ENCODE peak calls at places on chromosome 15, in eight cellular contexts. A is sigmoid colon, E is ovary, T is stomach, Q is uterus, B is breast epithelium, I is HCT116, Y is K562. M is an unnamed sample. For H3K36me3, the result is how much of the 10 kb centered on the place peaks cover.

GRCh38 chr15:24898715-24899278 is 56.0 kb upstream of the SNRPN start:
- DNase-seq in A (no peak), B (no peak), E (no peak), T (no peak), I (no peak), Y (no peak), Q (no peak), M (no peak)

GRCh38 chr15:91940466-91941381 is 87.2 kb downstream of the SLCO3A1 start:
- DNase-seq in E (no peak), Y (no peak), Q (no peak), A (no peak), T (no peak), B (no peak), I (no peak), M (no peak)

GRCh38 chr15:22799902-22800301 is 13.5 kb downstream of the NIPA1 start:
- DNase-seq in E (no peak), Q (no peak), B (no peak), Y (no peak), I (no peak), A (no peak), T (no peak), M (no peak)

GRCh38 chr15:89799011-89799924 is 15.4 kb downstream of the ANPEP start:
- DNase-seq in A (no peak), E (no peak), T (no peak), B (no peak), Q (no peak), Y (no peak), I (no peak), M (no peak)

GRCh38 chr15:90097475-90097874 is 4.8 kb downstream of the IDH2 start:
- DNase-seq in Q (no peak), I (no peak), A (no peak), T (no peak), Y (no peak), B (no peak), E (no peak), M (no peak)

GRCh38 chr15:41507820-41508290 is 5.8 kb downstream of the LTK start:
- DNase-seq in E (no peak), I (no peak), T (peak), A (no peak), Y (no peak), B (peak), Q (no peak), M (no peak)

GRCh38 chr15:81809543-81809942 is 236.3 kb downstream of the MEX3B start:
- DNase-seq in I (peak), Y (peak), T (no peak), B (no peak), A (no peak), E (no peak), Q (no peak), M (no peak)

GRCh38 chr15:31292391-31293020 is 34.1 kb upstream of the KLF13 start:
- DNase-seq in E (no peak), B (peak), I (no peak), Y (no peak), T (peak), A (no peak), Q (no peak), M (no peak)

GRCh38 chr15:70266412-70267089 is 168.8 kb upstream of the TLE3 start:
- DNase-seq in A (peak), T (peak), E (peak), B (no peak), Q (peak), Y (no peak), I (no peak), M (peak)

GRCh38 chr15:90075420-90076289 is 26.6 kb downstream of the IDH2 start:
- DNase-seq in T (peak), A (no peak), I (peak), Q (no peak), Y (no peak), E (no peak), B (no peak), M (peak)

GRCh38 chr15:98650871-98651481 is 2.6 kb downstream of the IGF1R start:
- DNase-seq in T (peak), Q (peak), A (no peak), Y (no peak), B (no peak), I (no peak), E (peak), M (no peak)

GRCh38 chr15:77886805-77887448 is 190.6 kb downstream of the TBC1D2B start:
- DNase-seq in Q (no peak), A (no peak), T (no peak), B (no peak), I (no peak), Y (no peak), E (no peak), M (no peak)

GRCh38 chr15:34239151-34239761 is 14.4 kb downstream of the EMC4 start:
- DNase-seq in B (no peak), E (no peak), A (no peak), Y (no peak), T (no peak), Q (no peak), I (peak), M (no peak)

GRCh38 chr15:95563634-95564033 is 766.9 kb upstream of the NR2F2 start:
- DNase-seq in E (no peak), T (no peak), Q (no peak), B (no peak), Y (no peak), A (no peak), I (no peak), M (no peak)

GRCh38 chr15:79643393-79643792 is 211.3 kb downstream of the MINAR1 start:
- DNase-seq in B (no peak), A (no peak), E (no peak), T (no peak), Q (no peak), Y (no peak), I (no peak), M (no peak)

GRCh38 chr15:84645997-84646396 is 8.1 kb downstream of the WDR73 start:
- DNase-seq in Y (no peak), I (no peak), E (no peak), B (no peak), A (no peak), T (no peak), Q (no peak), M (no peak)

GRCh38 chr15:63244399-63244798 is 33.0 kb upstream of the APH1B start:
- DNase-seq in Y (no peak), T (no peak), B (no peak), I (no peak), Q (no peak), E (no peak), A (no peak), M (no peak)

GRCh38 chr15:88255496-88256171 is 905 bp downstream of the NTRK3 start:
- DNase-seq in Y (no peak), A (no peak), E (peak), Q (peak), B (no peak), I (no peak), T (no peak), M (no peak)

GRCh38 chr15:28096720-28097431 is 2.2 kb downstream of the OCA2 start:
- DNase-seq in Y (no peak), T (no peak), Q (no peak), I (no peak), B (no peak), E (no peak), A (peak), M (no peak)

GRCh38 chr15:68411276-68411675 is 20.7 kb downstream of the ITGA11 start:
- DNase-seq in I (no peak), A (no peak), E (no peak), Q (peak), Y (no peak), T (no peak), B (no peak), M (no peak)

GRCh38 chr15:92906563-92907081 is 6.5 kb downstream of the CHD2 start:
- DNase-seq in B (no peak), A (no peak), T (no peak), I (peak), E (no peak), Y (no peak), Q (no peak), M (no peak)

GRCh38 chr15:54836052-54836795 is 360.5 kb downstream of the RSL24D1 start:
- DNase-seq in I (no peak), Y (no peak), Q (no peak), T (no peak), E (no peak), B (no peak), A (no peak), M (no peak)

GRCh38 chr15:69906256-69907185 is 191.2 kb downstream of the TLE3 start:
- DNase-seq in Q (no peak), T (no peak), Y (no peak), B (no peak), I (no peak), A (no peak), E (no peak), M (no peak)

GRCh38 chr15:29682361-29682760 is 139.9 kb downstream of the TJP1 start:
- DNase-seq in E (no peak), B (no peak), Y (no peak), A (no peak), I (no peak), T (no peak), Q (no peak), M (no peak)

GRCh38 chr15:61951949-61952348 is 108.3 kb downstream of the VPS13C start:
- DNase-seq in T (peak), B (no peak), Y (no peak), I (no peak), A (no peak), Q (no peak), E (no peak), M (no peak)

GRCh38 chr15:77666296-77666660 is 33.6 kb upstream of the LINGO1 start:
- DNase-seq in T (no peak), E (no peak), Q (no peak), A (no peak), Y (no peak), I (no peak), B (no peak), M (no peak)

GRCh38 chr15:88382482-88382983 is 84.7 kb downstream of the MRPL46 start:
- DNase-seq in T (no peak), Y (no peak), A (no peak), I (no peak), Q (no peak), B (no peak), E (no peak), M (no peak)

GRCh38 chr15:66707310-66708160 is 5.5 kb downstream of the SMAD6 start:
- DNase-seq in E (peak), Y (no peak), Q (peak), I (no peak), A (peak), T (peak), B (no peak), M (no peak)

GRCh38 chr15:71149645-71150557 is 34.6 kb downstream of the THSD4 start:
- DNase-seq in Y (no peak), E (no peak), Q (peak), I (no peak), T (peak), A (no peak), B (no peak), M (no peak)

GRCh38 chr15:33915571-33916407 is 52.5 kb upstream of the CHRM5 start:
- DNase-seq in A (no peak), E (no peak), Y (peak), T (no peak), I (no peak), Q (no peak), B (no peak), M (no peak)

GRCh38 chr15:88243895-88244787 is 12.4 kb downstream of the NTRK3 start:
- DNase-seq in A (no peak), Q (no peak), I (peak), T (no peak), E (no peak), B (no peak), Y (peak), M (no peak)

GRCh38 chr15:88610756-88611231 is 10.3 kb upstream of the AEN start:
- DNase-seq in A (no peak), Y (no peak), B (no peak), T (no peak), E (no peak), Q (no peak), I (no peak), M (no peak)

GRCh38 chr15:90178468-90179435 is 22.4 kb upstream of the SEMA4B start:
- DNase-seq in E (no peak), I (no peak), Y (no peak), A (no peak), Q (no peak), T (no peak), B (no peak), M (no peak)

GRCh38 chr15:42732095-42732827 is 4.7 kb downstream of the CDAN1 start:
- DNase-seq in Y (no peak), A (no peak), I (no peak), B (no peak), E (no peak), Q (no peak), T (no peak), M (no peak)
- H3K36me3 ChIP-seq in Y (half or more), A (under half), I (under half), B (under half), E (under half), Q (under half), T (under half), M (half or more)

DNA sequence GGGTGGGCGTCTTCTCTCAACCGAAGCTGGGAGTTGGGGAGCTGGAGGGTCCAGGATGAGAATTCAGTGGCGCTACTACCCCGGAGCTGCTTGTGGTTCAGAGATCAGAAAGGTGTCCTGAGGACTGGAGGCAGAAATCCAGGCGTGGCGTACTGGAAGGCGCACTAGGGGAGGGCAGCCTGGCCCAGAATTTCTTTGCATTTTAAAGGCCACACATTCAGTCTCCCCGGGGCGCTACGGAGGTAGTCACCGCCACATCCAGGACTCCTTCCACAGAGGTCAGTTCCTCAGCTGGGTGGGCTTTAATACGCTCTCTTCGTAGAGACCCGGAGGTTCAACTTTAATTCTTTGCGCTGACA is 346 bp downstream of the MCTP2 start:
- DNase-seq in E (no peak), T (peak), I (no peak), A (peak), Q (no peak), B (no peak), Y (no peak), M (no peak)
- H3K4me3 ChIP-seq in E (peak), T (peak), I (peak), A (peak), Q (no peak), B (peak), Y (no peak), M (peak)

DNA sequence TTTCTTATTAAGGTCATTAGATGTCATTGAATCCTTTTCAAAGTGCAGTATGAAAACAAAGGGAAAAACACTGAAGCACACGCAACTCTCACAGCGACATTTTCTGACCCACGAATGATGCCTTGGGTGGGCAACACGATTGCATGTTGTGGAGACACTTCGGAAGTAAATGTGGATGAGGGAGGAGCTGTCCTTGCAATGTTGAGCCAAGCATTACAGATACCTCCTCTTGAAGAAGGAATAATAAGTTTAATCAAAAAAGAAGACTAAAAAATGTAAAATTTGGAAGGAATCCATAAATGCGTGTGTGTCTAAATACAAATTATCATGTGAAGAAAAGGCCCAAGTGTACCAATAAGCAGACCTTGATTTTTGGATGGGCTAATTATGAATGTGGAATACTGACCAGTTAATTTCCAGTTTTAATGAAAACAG is 16.9 kb downstream of the THBS1 start:
- DNase-seq in E (no peak), Q (no peak), B (no peak), T (no peak), Y (no peak), A (no peak), I (no peak), M (no peak)
- TF ChIP-seq POLR2A in E (no peak), Q (no peak), B (no peak), T (no peak), Y (no peak), A (no peak), I (no peak), M (no peak)

DNA sequence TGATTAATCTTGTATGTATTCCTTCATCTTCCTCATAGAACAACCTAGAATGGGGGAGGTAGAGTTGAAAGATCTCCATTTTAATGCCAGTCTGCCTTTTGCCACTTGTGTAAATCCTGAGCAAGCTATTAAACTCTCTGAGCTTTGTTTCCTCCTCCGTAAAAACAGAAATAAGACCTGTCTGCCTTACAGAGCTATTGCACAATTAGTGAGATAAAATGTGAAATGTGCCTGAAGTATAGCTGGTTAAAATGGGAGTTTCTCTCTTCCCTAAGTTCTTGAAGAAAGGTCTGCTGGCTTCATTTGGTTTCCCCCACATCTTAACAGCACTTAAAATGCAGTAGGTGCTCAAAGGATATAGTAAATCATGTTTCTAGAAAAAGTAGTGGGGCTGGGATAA is 19.0 kb downstream of the ALDH1A2 start:
- DNase-seq in T (no peak), Q (no peak), I (no peak), E (no peak), A (no peak), B (no peak), Y (no peak), M (no peak)
- H3K36me3 ChIP-seq in T (under half), Q (under half), I (under half), E (under half), A (under half), B (under half), Y (under half), M (under half)

GRCh38 chr15:47326934-47327333 is 390.4 kb upstream of the SEMA6D start:
- DNase-seq in Q (no peak), B (no peak), A (no peak), I (no peak), E (no peak), T (no peak), Y (no peak), M (no peak)
- H3K4me3 ChIP-seq in Q (no peak), B (no peak), A (no peak), I (no peak), E (no peak), T (no peak), Y (no peak), M (no peak)

DNA sequence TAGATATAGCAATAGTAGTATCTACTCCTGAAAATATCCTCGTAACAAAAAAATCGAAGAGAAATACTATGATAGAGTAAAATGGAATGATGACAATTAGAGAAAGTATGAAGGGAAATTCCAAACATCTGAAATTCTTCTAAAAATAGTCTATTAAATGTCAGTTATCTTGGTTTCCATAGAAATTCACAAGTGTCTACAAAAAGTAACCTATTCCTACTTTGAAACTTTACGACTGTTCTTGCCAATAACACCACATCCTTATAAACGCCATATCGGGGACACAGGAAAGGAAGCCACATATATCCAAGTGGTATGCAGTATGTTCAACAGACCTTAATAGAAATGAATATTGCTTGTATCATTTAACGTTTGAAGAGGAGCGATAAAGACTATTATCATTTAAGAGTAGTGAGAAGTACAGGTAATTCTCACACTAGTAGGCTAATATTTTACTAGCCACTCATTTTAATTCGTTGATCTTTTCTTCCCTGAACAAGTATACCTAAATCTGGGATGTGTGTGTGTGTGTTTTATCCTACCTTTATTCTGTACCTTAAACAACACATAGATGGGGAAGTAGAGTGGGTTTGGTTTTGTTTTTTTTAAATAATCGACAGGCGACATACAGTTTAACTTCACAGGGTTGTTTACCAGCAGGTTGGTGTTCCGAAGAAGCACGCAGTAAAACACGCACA is 1.2 kb downstream of the GPR176 start:
- DNase-seq in B (no peak), A (no peak), E (no peak), Y (no peak), I (no peak), Q (no peak), T (no peak), M (no peak)
- TF ChIP-seq POLR2A in B (no peak), A (no peak), E (no peak), Y (no peak), I (no peak), Q (no peak), T (no peak), M (no peak)

DNA sequence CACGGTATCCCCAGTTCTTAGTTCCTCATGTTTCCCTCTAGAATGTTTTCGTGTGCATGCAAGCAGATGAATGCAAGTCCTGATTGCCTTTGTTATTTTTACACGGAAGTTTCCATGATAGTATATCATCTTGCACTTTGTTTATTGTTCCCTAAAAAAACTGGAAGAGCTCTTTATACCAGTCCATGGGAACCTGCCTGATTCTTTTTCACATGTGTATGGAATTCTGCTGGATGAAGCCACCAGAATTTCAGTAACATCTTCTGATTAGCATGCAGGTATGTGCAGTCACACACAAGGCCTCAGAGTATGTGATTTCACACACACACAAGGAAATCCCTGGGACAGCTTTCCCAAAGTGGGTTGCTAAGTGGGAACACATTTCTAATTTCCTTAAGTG is 16.0 kb upstream of the LRRK1 start:
- DNase-seq in Q (no peak), Y (no peak), I (no peak), E (no peak), B (no peak), A (no peak), T (no peak), M (no peak)
- H3K36me3 ChIP-seq in Q (under half), Y (under half), I (under half), E (under half), B (under half), A (under half), T (under half), M (under half)

GRCh38 chr15:73318463-73319351 is 50.1 kb downstream of the HCN4 start:
- DNase-seq in Y (peak), T (no peak), Q (no peak), E (peak), B (peak), A (no peak), I (no peak), M (peak)
- H3K4me3 ChIP-seq in Y (no peak), T (no peak), Q (no peak), E (no peak), B (no peak), A (no peak), I (no peak), M (no peak)

M was measured in gastrocnemius medialis.